ENCODE peak calls at places on chromosomes 3 and 15, in five cellular contexts. Y is breast epithelium, J is choroid plexus epithelial cell, O is GM23338, D is astrocyte. N is an unnamed sample.

GRCh38 chr15:25185156-25185710 is 230.4 kb downstream of the SNRPN start:
- DNase-seq in O (no peak), Y (no peak), D (no peak), J (no peak), N (peak; percentile 37)

GRCh38 chr3:109268181-109268580 is 48.1 kb downstream of the DPPA2 start:
- DNase-seq in D (peak; percentile 31), J (peak; percentile 5), Y (no peak), O (peak; percentile 3), N (no peak)

GRCh38 chr3:161273589-161274218 is 52.6 kb downstream of the NMD3 start:
- DNase-seq in Y (no peak), J (peak; percentile 75), O (peak; percentile 78), D (no peak), N (no peak)

GRCh38 chr3:116474356-116475200 is 29.3 kb upstream of the LSAMP start:
- DNase-seq in Y (no peak), D (peak; percentile 59), J (no peak), O (no peak), N (no peak)

GRCh38 chr15:100572362-100572983 is 29.5 kb downstream of the LINS1 start:
- DNase-seq in D (no peak), Y (no peak), O (peak; percentile 4), J (peak; percentile 37), N (no peak)

GRCh38 chr3:12004741-12005513 is 739 bp downstream of the SYN2 start:
- DNase-seq in O (peak; percentile 54), J (no peak), Y (no peak), D (no peak), N (no peak)

GRCh38 chr3:69411331-69411730 is 25.4 kb upstream of the FRMD4B start:
- DNase-seq in D (peak; percentile 61), J (peak; percentile 53), Y (no peak), O (no peak), N (no peak)

GRCh38 chr3:176075046-176075445 is 1122.2 kb downstream of the TBL1XR1 start:
- DNase-seq in D (no peak), Y (no peak), O (no peak), J (no peak), N (no peak)

GRCh38 chr3:99845335-99845734 is 27.7 kb downstream of the CMSS1 start:
- DNase-seq in D (no peak), J (no peak), O (no peak), Y (no peak), N (no peak)

GRCh38 chr3:108181172-108181571 is 41.1 kb downstream of the IFT57 start:
- DNase-seq in J (peak; percentile 22), D (no peak), O (no peak), Y (no peak), N (no peak)

GRCh38 chr15:60004019-60004845 is at the start of gene FOXB1:
- DNase-seq in D (no peak), Y (no peak), J (no peak), O (peak; percentile 95), N (no peak)

GRCh38 chr15:61750271-61751084 is 309.8 kb downstream of the VPS13C start:
- DNase-seq in D (no peak), Y (peak; percentile 85), J (no peak), O (no peak), N (no peak)

GRCh38 chr3:120450261-120450913 is 405 bp downstream of the FSTL1 start:
- DNase-seq in J (peak; percentile 36), D (no peak), O (peak; percentile 63), Y (peak; percentile 53), N (no peak)

GRCh38 chr15:39628131-39628482 is 47.2 kb downstream of the THBS1 start:
- DNase-seq in J (peak; percentile 29), O (peak; percentile 43), D (no peak), Y (no peak), N (no peak)
- TF ChIP-seq CTCF in J (peak; percentile 55), O (peak; percentile 33), D (no peak), Y (peak; percentile 22), N (no peak)

DNA sequence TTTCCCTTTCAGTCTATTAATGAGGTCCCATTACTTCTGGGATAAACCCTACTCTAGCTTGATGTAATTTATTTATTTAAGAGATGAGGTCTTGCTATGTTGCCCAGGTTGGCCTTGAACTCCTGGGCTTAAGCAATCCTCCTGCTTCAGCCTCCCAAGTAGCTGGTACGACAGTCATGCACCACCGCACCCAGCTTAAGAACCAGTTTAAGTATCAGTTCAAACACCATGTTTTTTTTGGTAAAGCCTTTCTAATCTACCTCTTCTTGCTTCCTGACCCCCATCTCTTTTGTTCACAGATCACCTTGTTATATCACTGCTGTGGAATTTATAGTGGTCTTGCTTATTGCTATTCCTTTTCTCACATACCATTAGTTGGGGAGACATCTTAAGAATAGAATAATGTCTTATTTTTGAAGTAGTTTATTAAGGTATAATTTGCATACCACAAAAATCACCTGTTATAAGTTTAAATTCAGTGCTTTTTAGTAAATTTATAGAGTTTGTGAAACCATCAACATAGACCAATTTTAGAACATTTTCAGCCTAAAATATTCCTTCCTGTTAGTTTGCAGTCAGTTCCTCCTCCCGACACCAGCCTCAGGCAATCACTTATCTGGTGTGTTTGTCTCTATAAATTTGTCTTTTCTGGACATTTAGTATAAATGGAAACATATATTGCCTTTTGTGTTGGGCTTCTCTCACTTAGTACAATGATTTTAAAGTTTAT is 257.9 kb downstream of the PDCD6IP start:
- DNase-seq in O (no peak), Y (no peak), J (no peak), D (no peak), N (no peak)
- H3K4me3 ChIP-seq in O (no peak overlapping the region), Y (no peak overlapping the region), J (no peak overlapping the region), D (no peak overlapping the region), N (no peak overlapping the region)

DNA sequence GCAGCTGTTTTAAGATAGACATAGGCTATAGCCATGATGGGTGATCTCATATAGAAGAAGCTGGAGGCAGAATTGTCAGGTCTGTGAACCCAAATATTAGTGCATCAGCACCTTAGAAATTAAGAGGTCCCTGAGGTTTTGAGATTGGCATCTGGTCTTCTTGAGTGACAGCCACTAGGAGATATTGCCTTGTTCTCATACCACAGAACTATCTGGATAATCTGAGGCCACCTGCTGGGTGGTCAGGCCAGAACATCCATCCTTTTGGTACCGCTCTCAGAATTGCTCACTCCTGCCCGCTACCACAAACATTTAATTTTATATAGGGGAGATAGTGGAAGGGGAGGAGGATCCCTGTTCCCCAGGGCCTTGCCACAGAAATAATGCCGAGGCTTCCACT is 210.6 kb upstream of the ZPLD1 start:
- DNase-seq in D (peak; percentile 25), O (no peak), J (peak; percentile 59), Y (no peak), N (no peak)
- TF ChIP-seq CTCF in D (peak; percentile 20), O (no peak), J (peak; percentile 61), Y (no peak), N (peak; percentile 22)

DNA sequence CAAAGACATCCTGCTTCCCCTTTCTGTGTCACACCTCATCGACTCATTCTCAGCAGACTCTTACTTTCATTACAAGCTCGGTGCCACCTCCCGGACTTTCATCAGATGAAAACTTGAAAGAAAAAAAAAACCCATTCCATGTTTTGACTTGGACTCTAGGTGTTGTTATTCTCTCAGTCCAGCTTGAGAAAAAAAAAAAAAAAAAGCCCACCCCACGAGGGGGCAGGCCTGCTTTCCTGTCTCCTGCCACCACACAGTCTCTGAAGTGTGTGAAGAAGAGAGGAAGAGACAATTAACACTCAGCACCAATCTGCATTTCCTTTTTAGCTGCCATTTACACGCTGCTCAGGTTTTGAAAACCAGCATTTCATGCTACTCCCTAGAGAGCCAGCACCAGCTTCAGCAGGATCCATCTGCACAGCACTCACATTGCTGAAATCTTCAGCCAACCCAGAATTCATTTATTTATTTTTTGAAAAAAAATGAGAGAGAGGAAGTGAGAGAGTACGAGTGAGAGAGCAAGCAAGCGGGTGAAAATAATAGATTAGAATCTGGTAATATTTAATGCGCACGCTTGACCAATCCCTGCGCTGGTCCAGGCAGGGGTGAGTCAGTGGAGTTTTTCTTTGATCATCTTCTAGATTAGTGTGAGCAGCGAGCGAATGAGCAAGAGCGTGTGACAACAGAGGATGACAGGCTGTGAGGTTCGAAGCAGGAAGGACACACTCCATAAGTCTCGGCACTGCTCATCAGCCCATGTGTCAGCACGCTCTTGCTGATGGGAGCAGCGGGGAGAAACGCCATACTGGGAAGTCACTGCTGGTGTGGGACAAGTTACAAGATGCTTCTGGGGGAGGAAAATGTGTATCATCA is 23.5 kb downstream of the ZNF80 start:
- DNase-seq in O (peak; percentile 56), J (peak; percentile 73), Y (no peak), D (peak; percentile 77), N (no peak)
- H3K4me3 ChIP-seq in O (peak overlapping the region; percentile 8), J (peak overlapping the region; percentile 48), Y (peak overlapping the region; percentile 52), D (peak overlapping the region; percentile 43), N (no peak overlapping the region)

GRCh38 chr3:125140817-125141595 is 71.5 kb downstream of the SLC12A8 start:
- DNase-seq in D (no peak), J (peak; percentile 36), Y (no peak), O (peak; percentile 39), N (no peak)

GRCh38 chr3:125140011-125140813 is 72.3 kb downstream of the SLC12A8 start:
- DNase-seq in J (peak; percentile 45), Y (no peak), O (no peak), D (peak; percentile 86), N (no peak)

GRCh38 chr3:125143538-125143937 is 69.0 kb downstream of the SLC12A8 start:
- DNase-seq in Y (no peak), O (no peak), J (no peak), D (no peak), N (no peak)

GRCh38 chr3:125142418-125142778 is 70.2 kb downstream of the SLC12A8 start:
- DNase-seq in O (peak; percentile 67), Y (no peak), J (no peak), D (no peak), N (no peak)

DNA sequence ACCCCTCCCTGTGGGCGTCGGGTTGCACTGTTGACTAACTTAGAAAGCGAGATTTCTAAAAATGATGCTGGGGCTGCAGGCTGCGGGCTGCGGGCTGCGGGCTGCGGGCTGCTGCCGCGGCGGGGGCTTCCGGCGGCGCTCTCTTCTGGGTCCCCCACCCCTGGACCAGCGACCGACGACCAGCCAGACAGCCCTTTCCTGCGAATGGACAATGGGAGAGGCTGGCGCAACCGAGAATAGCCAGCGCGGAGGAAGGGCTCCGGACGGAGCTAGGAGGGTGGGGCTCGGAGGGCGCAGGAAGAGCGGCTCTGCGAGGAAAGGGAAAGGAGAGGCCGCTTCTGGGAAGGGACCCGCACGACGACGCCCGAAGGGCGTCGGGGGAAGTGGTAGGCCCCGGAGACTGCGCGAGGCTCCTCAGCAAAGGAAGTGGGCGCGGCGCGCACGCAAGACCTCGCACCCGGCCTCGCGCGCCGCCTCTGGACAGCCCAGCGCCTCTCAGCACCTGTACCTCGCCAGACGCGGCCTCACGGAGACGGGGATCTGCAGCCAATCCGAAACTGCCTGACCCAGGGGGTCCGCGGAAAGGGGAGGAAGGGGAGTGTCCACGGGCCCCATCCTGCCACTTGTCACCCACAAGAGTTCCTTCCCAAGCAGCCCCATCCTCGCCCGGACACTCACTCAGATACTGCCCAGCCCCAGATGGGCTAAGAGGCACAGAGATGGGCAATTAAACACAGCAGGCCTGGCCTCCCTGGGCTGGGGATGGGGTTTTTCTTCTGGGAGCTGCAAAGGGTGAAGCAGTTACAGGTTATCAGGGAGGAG is 70.7 kb downstream of the SLC12A8 start:
- DNase-seq in Y (peak; percentile 68), D (no peak), J (peak; percentile 58), O (peak; percentile 88), N (no peak)
- TF ChIP-seq CTCF in Y (peak; percentile 28), D (no peak), J (peak; percentile 37), O (no peak), N (no peak)

GRCh38 chr15:62896969-62897486 is 145.5 kb upstream of the TPM1 start:
- DNase-seq in O (no peak), Y (peak; percentile 96), D (peak; percentile 99), J (peak; percentile 99), N (peak; percentile 99)
- H3K4me3 ChIP-seq in O (no peak overlapping the region), Y (peak overlapping the region; percentile 23), D (no peak overlapping the region), J (no peak overlapping the region), N (no peak overlapping the region)